ENCODE peak calls at places on chromosomes 11 and 22, in nine cellular contexts. I is transverse colon; P is thyroid gland; O is prostate gland; H is CD8-positive, alpha-beta memory T cell; V is GM23248; S is PC-3; X is mesendoderm; F is neural progenitor cell. N is an unnamed sample. For H3K27me3 and H3K36me3, the result is how much of the 10 kb centered on the place peaks cover.

GRCh38 chr11:13098067-13098466 is 89.0 kb downstream of the RASSF10 start:
- DNase-seq in O (peak), H (no peak), P (peak), X (peak), S (peak), V (peak), F (peak), I (no peak), N (peak)

GRCh38 chr11:34492806-34493414 is 20.7 kb downstream of the ELF5 start:
- DNase-seq in O (peak), V (peak), X (peak), P (peak), F (peak), I (peak), H (peak), S (peak), N (peak)

GRCh38 chr11:128469220-128469619 is 118.1 kb downstream of the ETS1 start:
- DNase-seq in P (no peak), V (no peak), O (no peak), I (peak), F (no peak), S (no peak), X (no peak), H (no peak), N (no peak)

GRCh38 chr11:48103621-48104561 is 112.7 kb upstream of the OR4B1 start:
- DNase-seq in S (peak), P (no peak), X (no peak), F (no peak), O (peak), I (peak), H (no peak), V (peak), N (no peak)

GRCh38 chr22:26792522-26792921 is 135.1 kb downstream of the MIAT start:
- DNase-seq in H (no peak), S (no peak), P (no peak), I (no peak), X (no peak), O (no peak), F (no peak), V (no peak), N (no peak)

GRCh38 chr22:46514592-46515207 is 22.7 kb downstream of the CELSR1 start:
- DNase-seq in I (no peak), O (no peak), F (no peak), S (peak), H (no peak), V (peak), P (no peak), X (peak), N (peak)

GRCh38 chr11:115194798-115195101 is 309.5 kb downstream of the CADM1 start:
- DNase-seq in X (no peak), P (no peak), V (peak), F (no peak), I (no peak), S (no peak), H (no peak), O (no peak), N (no peak)

GRCh38 chr22:28930357-28931007 is 47.1 kb downstream of the ZNRF3 start:
- DNase-seq in S (no peak), P (peak), X (peak), F (peak), H (no peak), V (no peak), O (no peak), I (no peak), N (peak)

GRCh38 chr11:99020324-99021225 is at the start of gene CNTN5:
- DNase-seq in F (peak), I (peak), X (peak), S (peak), H (no peak), V (peak), O (no peak), P (peak), N (peak)

GRCh38 chr11:60059052-60059451 is 2.6 kb downstream of the MS4A3 start:
- DNase-seq in H (no peak), S (peak), X (no peak), F (no peak), P (no peak), O (no peak), I (no peak), V (no peak), N (no peak)

GRCh38 chr11:70824590-70825300 is 426.4 kb downstream of the CTTN start:
- DNase-seq in F (peak), S (no peak), V (no peak), X (peak), I (no peak), P (peak), H (no peak), O (no peak), N (peak)

GRCh38 chr11:46658259-46658658 is 40.9 kb downstream of the ATG13 start:
- DNase-seq in H (no peak), F (no peak), S (no peak), P (peak), V (peak), X (no peak), O (no peak), I (no peak), N (no peak)

GRCh38 chr22:20953668-20954500 is 13.2 kb upstream of the AIFM3 start:
- DNase-seq in F (no peak), X (no peak), I (no peak), H (no peak), V (peak), P (no peak), O (peak), S (no peak), N (no peak)

GRCh38 chr22:32469799-32470212 is 4.8 kb upstream of the FBXO7 start:
- DNase-seq in X (peak), P (no peak), F (no peak), O (no peak), S (peak), I (peak), V (peak), H (no peak), N (peak)

GRCh38 chr22:49847751-49848689 is 5.6 kb upstream of the ZBED4 start:
- DNase-seq in H (no peak), I (peak), V (peak), F (peak), S (no peak), O (no peak), P (no peak), X (no peak), N (peak)

GRCh38 chr11:72411623-72412532 is 22.5 kb downstream of the CLPB start:
- DNase-seq in F (peak), V (no peak), I (peak), X (peak), S (no peak), H (no peak), P (peak), O (no peak), N (no peak)

GRCh38 chr11:65112551-65113360 is 1.1 kb downstream of the TM7SF2 start:
- DNase-seq in F (peak), O (no peak), X (peak), I (peak), S (peak), V (peak), H (peak), P (peak), N (peak)

GRCh38 chr22:50326959-50327710 is at the start of gene DENND6B:
- DNase-seq in H (peak), V (peak), S (peak), X (peak), F (peak), I (peak), P (peak), O (peak), N (peak)

GRCh38 chr11:115869780-115870431 is 365.7 kb upstream of the CADM1 start:
- DNase-seq in H (no peak), I (peak), O (no peak), X (peak), V (no peak), S (peak), P (peak), F (peak), N (peak)

GRCh38 chr22:37182949-37183245 is 5.2 kb downstream of the C1QTNF6 start:
- DNase-seq in P (no peak), X (no peak), S (no peak), I (no peak), V (no peak), O (no peak), F (no peak), H (no peak), N (no peak)

GRCh38 chr22:37184816-37185541 is 3.1 kb downstream of the C1QTNF6 start:
- DNase-seq in X (no peak), O (no peak), P (no peak), V (no peak), F (no peak), S (no peak), I (no peak), H (no peak), N (no peak)

GRCh38 chr22:37182101-37182948 is 5.7 kb downstream of the C1QTNF6 start:
- DNase-seq in H (no peak), O (no peak), F (no peak), X (no peak), P (no peak), S (no peak), I (no peak), V (no peak), N (peak)

GRCh38 chr22:37184380-37184755 is 3.7 kb downstream of the C1QTNF6 start:
- DNase-seq in V (no peak), S (no peak), P (no peak), H (no peak), X (no peak), I (no peak), O (no peak), F (no peak), N (no peak)

GRCh38 chr22:37183432-37184379 is 4.3 kb downstream of the C1QTNF6 start:
- DNase-seq in V (no peak), H (no peak), P (no peak), S (no peak), O (no peak), F (no peak), X (no peak), I (no peak), N (no peak)
- H3K4me3 ChIP-seq in V (no peak), H (no peak), P (no peak), S (no peak), O (no peak), F (no peak), X (no peak), I (no peak), N (no peak)

DNA sequence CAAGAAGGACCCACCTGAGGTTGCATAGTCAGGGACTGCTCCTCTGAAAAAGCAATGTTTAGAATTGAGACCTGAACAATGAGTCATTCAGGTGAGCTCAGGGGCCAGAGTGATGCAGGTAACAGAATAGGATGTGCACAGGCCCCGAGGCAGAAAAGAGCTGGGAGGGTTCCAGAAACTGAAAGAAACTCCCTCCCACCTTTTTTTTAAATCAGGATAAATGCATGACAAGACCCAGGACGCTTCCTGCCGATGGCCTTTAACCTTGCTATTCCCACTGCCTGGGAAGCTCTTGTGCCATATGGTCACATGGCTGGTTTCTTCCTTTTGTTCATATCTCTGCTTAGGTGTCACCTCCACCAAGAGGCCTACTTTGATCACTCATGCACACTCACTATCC is 214.2 kb upstream of the ZBED5 start:
- DNase-seq in X (peak), P (no peak), V (no peak), F (no peak), S (peak), O (no peak), I (no peak), H (no peak), N (peak)
- H3K27me3 ChIP-seq in X (under half), P (under half), V (under half), F (under half), S (under half), O (under half), I (under half), H (under half), N (under half)

GRCh38 chr11:11937957-11938356 is 70.5 kb downstream of the DKK3 start:
- DNase-seq in I (no peak), V (peak), P (no peak), X (no peak), O (no peak), H (no peak), S (peak), F (no peak), N (no peak)
- H3K36me3 ChIP-seq in I (under half), V (half or more), P (under half), X (under half), O (under half), H (under half), S (under half), F (under half), N (under half)

GRCh38 chr11:123261345-123262106 is 66.5 kb upstream of the CLMP start:
- DNase-seq in X (peak), H (peak), O (peak), S (peak), I (peak), F (peak), V (peak), P (peak), N (peak)
- H3K4me3 ChIP-seq in X (no peak), H (no peak), O (no peak), S (peak), I (no peak), F (no peak), V (peak), P (no peak), N (no peak)